ENCODE peak calls at places on chromosomes 7 and 10, in six cellular contexts. X is IMR-90, Y is H9, D is neuronal stem cell, O is mesendoderm, A is mesenchymal stem cell. C is an unnamed sample.

GRCh38 chr7:111091623-111092370 is 870 bp downstream of the LRRN3 start:
- DNase-seq in Y (no peak), A (no peak), X (no peak), D (peak; percentile 51), O (peak; percentile 40), C (no peak)

GRCh38 chr7:100247152-100247757 is 27.5 kb downstream of the PVRIG start:
- DNase-seq in A (peak; percentile 29), Y (peak; percentile 91), D (no peak), X (peak; percentile 86), O (peak; percentile 95), C (peak; percentile 84)

GRCh38 chr7:107939472-107940145 is 48.6 kb downstream of the DLD start:
- DNase-seq in O (no peak), Y (no peak), D (no peak), A (no peak), X (peak; percentile 88), C (peak; percentile 53)

GRCh38 chr7:101823086-101823485 is 5.7 kb downstream of the CUX1 start:
- DNase-seq in A (no peak), Y (no peak), X (no peak), D (no peak), O (no peak), C (no peak)

GRCh38 chr7:73521636-73522080 is 435 bp downstream of the BAZ1B start:
- DNase-seq in A (peak; percentile 61), Y (peak; percentile 55), D (peak; percentile 54), X (peak; percentile 20), O (peak; percentile 71), C (peak; percentile 59)

GRCh38 chr7:129578829-129579228 is 32.7 kb upstream of the NRF1 start:
- DNase-seq in X (no peak), O (no peak), D (no peak), A (no peak), Y (no peak), C (no peak)

GRCh38 chr7:1053002-1053411 is 8.7 kb downstream of the GPR146 start:
- DNase-seq in O (peak; percentile 61), D (no peak), A (no peak), X (no peak), Y (peak; percentile 55), C (no peak)

GRCh38 chr7:50727072-50727471 is 55.6 kb downstream of the GRB10 start:
- DNase-seq in D (no peak), O (peak; percentile 85), X (peak; percentile 19), Y (peak; percentile 55), A (no peak), C (no peak)

GRCh38 chr7:24732646-24733413 is 24.4 kb downstream of the GSDME start:
- DNase-seq in X (peak; percentile 92), D (no peak), A (peak; percentile 81), O (peak; percentile 67), Y (no peak), C (peak; percentile 89)

GRCh38 chr7:132336797-132337196 is 239.5 kb downstream of the PLXNA4 start:
- DNase-seq in X (no peak), O (no peak), A (no peak), Y (no peak), D (no peak), C (no peak)

GRCh38 chr7:42750142-42750541 is 161.7 kb downstream of the C7orf25 start:
- DNase-seq in D (no peak), A (no peak), Y (no peak), X (no peak), O (no peak), C (no peak)

GRCh38 chr10:30840386-30841074 is 191.1 kb downstream of the ZNF438 start:
- DNase-seq in X (peak; percentile 31), Y (no peak), D (no peak), O (no peak), A (no peak), C (no peak)

GRCh38 chr7:151139791-151140190 is 27.7 kb downstream of the GBX1 start:
- DNase-seq in Y (no peak), D (no peak), X (no peak), A (no peak), O (no peak), C (no peak)

GRCh38 chr10:132405463-132405991 is 8.5 kb downstream of the PWWP2B start:
- DNase-seq in A (no peak), Y (peak; percentile 67), D (no peak), X (no peak), O (no peak), C (peak; percentile 47)
- H2AK5ac ChIP-seq in A (no peak overlapping the region), Y (no peak overlapping the region), D (no peak overlapping the region), X (no peak overlapping the region), O (no peak overlapping the region), C (peak overlapping the region; percentile 85)

DNA sequence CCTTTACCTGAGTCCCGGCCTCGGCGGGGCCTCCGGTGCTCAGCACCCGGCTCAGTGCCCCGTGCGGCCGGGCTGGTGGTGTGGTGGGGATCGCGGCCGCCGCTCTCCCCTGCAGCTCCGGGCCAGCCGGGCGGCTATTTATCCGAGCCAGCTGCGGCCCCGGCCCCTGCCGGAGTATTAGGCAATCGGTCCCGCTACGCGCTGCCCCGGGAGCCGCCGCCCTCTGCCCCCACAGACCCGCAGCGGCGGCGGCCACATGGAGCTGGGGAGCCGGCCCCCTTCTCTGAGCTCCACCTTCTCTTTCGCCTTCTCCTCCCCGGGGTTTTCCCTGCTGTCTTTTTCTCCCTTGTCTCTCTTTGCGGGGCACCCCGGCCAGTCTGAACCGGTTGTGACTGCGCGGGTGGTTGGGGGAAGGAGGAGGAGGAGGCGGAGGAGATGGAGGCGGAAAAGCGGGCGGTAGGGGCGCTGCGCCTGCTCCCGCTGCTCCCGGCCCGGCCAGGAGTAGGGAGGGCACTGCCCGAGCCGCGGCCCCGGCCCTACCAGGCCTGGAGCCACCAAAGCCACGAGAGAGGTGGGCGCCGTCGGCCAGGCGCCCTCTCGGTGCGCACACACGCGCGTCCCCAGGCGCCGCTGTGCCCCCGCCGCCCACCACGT is at the start of gene SLC16A9:
- DNase-seq in D (peak; percentile 78), Y (peak; percentile 71), O (peak; percentile 82), X (peak; percentile 11), A (peak; percentile 58), C (peak; percentile 23)
- H2AK5ac ChIP-seq in D (peak within 1 kb of the TSS; percentile 73), Y (no peak within 1 kb of the TSS), O (no peak within 1 kb of the TSS), X (no peak within 1 kb of the TSS), A (no peak within 1 kb of the TSS), C (no peak within 1 kb of the TSS)

GRCh38 chr10:8296090-8296741 is 241.7 kb downstream of the GATA3 start:
- DNase-seq in Y (peak; percentile 72), D (no peak), A (no peak), X (no peak), O (peak; percentile 84), C (peak; percentile 94)
- H2AK5ac ChIP-seq in Y (no peak overlapping the region), D (no peak overlapping the region), A (no peak overlapping the region), X (no peak overlapping the region), O (no peak overlapping the region), C (peak overlapping the region; percentile 94)

GRCh38 chr10:124238367-124238766 is 145.0 kb upstream of the CHST15 start:
- DNase-seq in Y (no peak), D (no peak), X (no peak), A (no peak), O (peak; percentile 32), C (no peak)

GRCh38 chr10:124237282-124237975 is 144.0 kb upstream of the CHST15 start:
- DNase-seq in Y (no peak), A (no peak), O (no peak), X (no peak), D (no peak), C (no peak)

GRCh38 chr10:124240721-124241350 is 147.4 kb upstream of the CHST15 start:
- DNase-seq in O (no peak), Y (peak; percentile 50), A (no peak), D (no peak), X (no peak), C (no peak)

GRCh38 chr10:124239134-124239533 is 145.7 kb upstream of the CHST15 start:
- DNase-seq in A (no peak), Y (no peak), X (no peak), O (no peak), D (no peak), C (no peak)

GRCh38 chr10:124239666-124240065 is 146.3 kb upstream of the CHST15 start:
- DNase-seq in D (no peak), Y (no peak), A (no peak), O (peak; percentile 34), X (no peak), C (no peak)
- H2AK5ac ChIP-seq in D (no peak overlapping the region), Y (no peak overlapping the region), A (no peak overlapping the region), O (no peak overlapping the region), X (no peak overlapping the region), C (no peak overlapping the region)

GRCh38 chr7:157312941-157313340 is 23.9 kb upstream of the DNAJB6 start:
- DNase-seq in X (no peak), Y (no peak), O (no peak), A (no peak), D (no peak), C (no peak)

GRCh38 chr7:157313645-157314044 is 23.2 kb upstream of the DNAJB6 start:
- DNase-seq in D (no peak), Y (no peak), X (no peak), A (no peak), O (no peak), C (peak; percentile 55)

GRCh38 chr7:157307534-157307838 is 29.3 kb upstream of the DNAJB6 start:
- DNase-seq in X (no peak), D (no peak), O (no peak), Y (no peak), A (no peak), C (no peak)

GRCh38 chr7:157309990-157310668 is 26.7 kb upstream of the DNAJB6 start:
- DNase-seq in X (peak; percentile 96), A (peak; percentile 89), Y (peak; percentile 91), D (no peak), O (peak; percentile 85), C (peak; percentile 95)

DNA sequence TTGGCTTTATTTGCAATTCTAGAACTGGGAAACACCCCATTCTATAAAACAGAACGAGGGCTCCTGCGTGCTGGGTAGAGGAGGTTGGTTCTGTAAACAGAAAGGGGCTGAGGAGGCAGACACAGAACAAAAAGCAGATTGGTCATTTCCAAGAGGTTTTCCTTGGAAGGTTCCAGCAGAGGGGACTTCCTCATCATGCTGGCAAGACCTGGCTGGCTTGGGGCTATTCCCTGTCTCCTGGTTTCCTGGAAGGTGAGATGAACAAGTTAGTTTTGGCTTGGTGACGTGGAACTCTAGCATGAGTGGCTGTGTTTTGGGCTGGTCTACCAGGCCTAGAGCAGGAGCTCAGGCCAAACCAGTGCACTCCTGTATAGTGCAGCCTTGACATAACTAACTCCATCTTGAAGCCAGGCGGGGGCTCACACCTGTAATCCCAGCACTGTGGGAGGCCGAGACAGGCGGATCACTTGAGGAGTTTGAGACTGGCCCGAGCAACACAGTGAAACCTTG is 26.1 kb upstream of the DNAJB6 start:
- DNase-seq in A (peak; percentile 48), D (no peak), Y (peak; percentile 83), X (peak; percentile 19), O (peak; percentile 49), C (no peak)
- H2AK5ac ChIP-seq in A (peak overlapping the region; percentile 100), D (no peak overlapping the region), Y (no peak overlapping the region), X (peak overlapping the region; percentile 95), O (peak overlapping the region; percentile 29), C (peak overlapping the region; percentile 61)